ENCODE peak calls at places on chromosomes 3 and 15, in five cellular contexts. Q is aorta, R is heart right ventricle, G is SK-N-SH, T is mucosa of descending colon. Z is an unnamed sample.

GRCh38 chr15:92653836-92654524 is 1.6 kb downstream of the FAM174B start:
- DNase-seq in Q (no peak), R (no peak), G (peak; percentile 60), T (no peak), Z (no peak)

GRCh38 chr3:161403251-161403650 is 31.9 kb upstream of the SPTSSB start:
- DNase-seq in Q (no peak), R (no peak), G (no peak), T (no peak), Z (no peak)

GRCh38 chr15:35206060-35206675 is 121.1 kb upstream of the NANOGP8 start:
- DNase-seq in Q (no peak), R (no peak), G (peak; percentile 7), T (no peak), Z (no peak)

GRCh38 chr15:27990411-27991338 is 108.4 kb downstream of the OCA2 start:
- DNase-seq in Q (no peak), R (no peak), G (peak; percentile 72), T (no peak), Z (no peak)

GRCh38 chr3:4983739-4984510 is 4.7 kb downstream of the BHLHE40 start:
- DNase-seq in Q (peak; percentile 79), R (peak; percentile 55), G (no peak), T (peak; percentile 61), Z (peak; percentile 61)

GRCh38 chr3:30826381-30827061 is 67.9 kb downstream of the GADL1 start:
- DNase-seq in Q (no peak), R (peak; percentile 16), G (no peak), T (no peak), Z (peak; percentile 42)

GRCh38 chr3:165185707-165186327 is 10.4 kb downstream of the SLITRK3 start:
- DNase-seq in Q (no peak), R (peak; percentile 29), G (peak; percentile 64), T (peak; percentile 43), Z (no peak)

GRCh38 chr15:66743703-66744536 is 41.9 kb downstream of the SMAD6 start:
- DNase-seq in Q (peak; percentile 32), R (peak; percentile 49), G (no peak), T (no peak), Z (no peak)

GRCh38 chr3:38163117-38163870 is 2.0 kb upstream of the OXSR1 start:
- DNase-seq in Q (no peak), R (no peak), G (no peak), T (no peak), Z (no peak)

GRCh38 chr15:22231603-22232002 is 151.3 kb downstream of the OR4M2 start:
- DNase-seq in Q (no peak), R (peak; percentile 36), G (no peak), T (no peak), Z (no peak)

GRCh38 chr3:161104561-161105551 is at the start of gene B3GALNT1:
- DNase-seq in Q (peak; percentile 68), R (peak; percentile 47), G (peak; percentile 81), T (peak; percentile 48), Z (no peak)

GRCh38 chr3:71724584-71725278 is 471 bp downstream of the EIF4E3 start:
- DNase-seq in Q (peak; percentile 64), R (peak; percentile 25), G (peak; percentile 80), T (peak; percentile 79), Z (peak; percentile 21)

GRCh38 chr3:151047636-151048035 is 37.8 kb upstream of the MED12L start:
- DNase-seq in Q (no peak), R (no peak), G (no peak), T (no peak), Z (no peak)

GRCh38 chr3:14863324-14864100 is 44.8 kb downstream of the FGD5 start:
- DNase-seq in Q (no peak), R (no peak), G (no peak), T (no peak), Z (no peak)

GRCh38 chr3:69740103-69741021 is 1.1 kb downstream of the MITF start:
- DNase-seq in Q (no peak), R (peak; percentile 26), G (no peak), T (peak; percentile 73), Z (peak; percentile 47)

GRCh38 chr3:46314517-46314916 is 39.4 kb upstream of the CCR2 start:
- DNase-seq in Q (no peak), R (no peak), G (no peak), T (no peak), Z (no peak)

GRCh38 chr3:49339593-49339946 is 283 bp downstream of the USP4 start:
- DNase-seq in Q (no peak), R (peak; percentile 15), G (peak; percentile 69), T (no peak), Z (no peak)

GRCh38 chr3:127034195-127034989 is 51.5 kb downstream of the PLXNA1 start:
- DNase-seq in Q (peak; percentile 42), R (no peak), G (no peak), T (peak; percentile 31), Z (no peak)

GRCh38 chr3:109112946-109113345 is 5.0 kb downstream of the MORC1 start:
- DNase-seq in Q (no peak), R (peak; percentile 4), G (no peak), T (no peak), Z (no peak)

GRCh38 chr3:154956815-154957214 is 123.3 kb upstream of the MME start:
- DNase-seq in Q (no peak), R (no peak), G (no peak), T (no peak), Z (peak; percentile 49)

GRCh38 chr3:144843099-144843498 is 871.5 kb downstream of the DIPK2A start:
- DNase-seq in Q (no peak), R (no peak), G (no peak), T (no peak), Z (no peak)

GRCh38 chr15:94164202-94164807 is 67.1 kb upstream of the MCTP2 start:
- DNase-seq in Q (no peak), R (peak; percentile 40), G (peak; percentile 60), T (peak; percentile 41), Z (no peak)

GRCh38 chr3:70999730-71000129 is 583.8 kb downstream of the FOXP1 start:
- DNase-seq in Q (no peak), R (no peak), G (peak; percentile 40), T (no peak), Z (no peak)

GRCh38 chr3:34260266-34260990 is 462.0 kb downstream of the PDCD6IP start:
- DNase-seq in Q (peak; percentile 60), R (peak; percentile 59), G (peak; percentile 47), T (peak; percentile 51), Z (no peak)

GRCh38 chr3:185687479-185687878 is 101.4 kb downstream of the SENP2 start:
- DNase-seq in Q (no peak), R (no peak), G (no peak), T (no peak), Z (no peak)

GRCh38 chr3:126110431-126111125 is 26.7 kb upstream of the SLC41A3 start:
- DNase-seq in Q (no peak), R (no peak), G (no peak), T (no peak), Z (peak; percentile 8)

GRCh38 chr3:194196876-194197275 is 60.9 kb downstream of the HES1 start:
- DNase-seq in Q (no peak), R (no peak), G (no peak), T (no peak), Z (no peak)

GRCh38 chr3:61966200-61966599 is 404.8 kb downstream of the PTPRG start:
- DNase-seq in Q (no peak), R (no peak), G (no peak), T (no peak), Z (no peak)

GRCh38 chr15:60155661-60156060 is 151.6 kb downstream of the FOXB1 start:
- DNase-seq in Q (no peak), R (no peak), G (no peak), T (no peak), Z (no peak)

GRCh38 chr15:89457086-89457485 is 39.3 kb downstream of the RHCG start:
- DNase-seq in Q (no peak), R (no peak), G (peak; percentile 58), T (no peak), Z (no peak)
- H3K4me3 ChIP-seq in Q (no peak overlapping the region), R (no peak overlapping the region), G (no peak overlapping the region), T (no peak overlapping the region), Z (no peak overlapping the region)

GRCh38 chr15:101152914-101153313 is 98.9 kb downstream of the CHSY1 start:
- DNase-seq in Q (peak; percentile 45), R (no peak), G (no peak), T (no peak), Z (no peak)
- H3K4me1 ChIP-seq in Q (no peaks in the 10 kb centered on the region), R (peaks cover 19% of the 10 kb centered on the region), G (no peaks in the 10 kb centered on the region), T (no peaks in the 10 kb centered on the region), Z (no peaks in the 10 kb centered on the region)

GRCh38 chr3:56781762-56782161 is 20.0 kb downstream of the ARHGEF3 start:
- DNase-seq in Q (no peak), R (no peak), G (no peak), T (no peak), Z (no peak)

GRCh38 chr3:56778904-56779303 is 22.8 kb downstream of the ARHGEF3 start:
- DNase-seq in Q (no peak), R (no peak), G (no peak), T (no peak), Z (no peak)

GRCh38 chr3:56782900-56783299 is 18.8 kb downstream of the ARHGEF3 start:
- DNase-seq in Q (no peak), R (no peak), G (no peak), T (no peak), Z (no peak)

GRCh38 chr3:56782215-56782614 is 19.5 kb downstream of the ARHGEF3 start:
- DNase-seq in Q (no peak), R (no peak), G (no peak), T (no peak), Z (no peak)

DNA sequence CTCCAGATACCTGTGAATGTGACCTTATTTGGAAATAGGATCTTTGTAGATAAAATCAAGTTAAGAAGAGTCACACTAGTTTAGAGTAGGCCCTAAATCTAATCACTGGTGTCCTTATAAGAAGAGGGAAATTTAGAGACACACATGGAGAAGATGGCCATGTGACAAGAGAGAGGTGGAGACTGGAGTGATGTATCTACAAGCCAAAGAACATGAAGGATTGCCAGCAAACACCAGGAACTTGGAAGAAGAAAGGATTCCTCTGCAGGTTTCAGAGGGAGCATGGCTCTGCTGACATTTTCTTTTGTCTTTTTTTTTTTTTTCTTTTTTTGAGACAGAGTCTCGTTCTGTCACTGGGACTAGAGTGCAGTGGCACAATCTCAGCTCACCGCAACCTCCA is 20.8 kb downstream of the ARHGEF3 start:
- DNase-seq in Q (no peak), R (no peak), G (no peak), T (no peak), Z (no peak)
- H3K4me3 ChIP-seq in Q (no peak overlapping the region), R (no peak overlapping the region), G (no peak overlapping the region), T (no peak overlapping the region), Z (no peak overlapping the region)

DNA sequence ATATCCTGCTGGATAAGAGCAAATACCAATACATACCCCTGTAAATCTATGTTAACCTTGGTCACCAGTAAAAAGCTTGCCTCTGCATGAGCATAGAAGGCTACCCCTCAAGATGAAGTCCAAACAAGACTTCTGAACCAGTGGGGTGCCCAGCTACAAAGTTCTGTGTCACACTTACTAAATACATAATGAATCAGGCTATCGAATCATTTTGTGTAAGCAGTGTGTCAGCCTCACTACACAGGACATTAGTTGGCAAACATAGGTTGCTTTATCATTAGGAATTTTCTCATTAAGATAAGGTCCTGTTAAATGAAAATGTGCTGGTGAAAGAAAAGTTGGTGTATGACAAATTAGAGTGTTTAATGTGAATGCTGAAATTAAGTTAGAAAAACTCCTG is 452.0 kb downstream of the MFSD1 start:
- DNase-seq in Q (no peak), R (no peak), G (no peak), T (no peak), Z (no peak)
- H3K4me1 ChIP-seq in Q (no peaks in the 10 kb centered on the region), R (no peaks in the 10 kb centered on the region), G (peaks cover 24% of the 10 kb centered on the region), T (no peaks in the 10 kb centered on the region), Z (no peaks in the 10 kb centered on the region)